ENCODE peak calls at places on chromosome 2, in four cellular contexts. R is mesothelial cell of epicardium, T is SK-MEL-5, J is small intestine. S is an unnamed sample.
A peak's percentile ranks its signal among the peaks of the same experiment; 100 is the strongest.

GRCh38 chr2:46963961-46964673 is 48.5 kb upstream of the MCFD2 start:
- DNase-seq in T (no peak), R (no peak), J (no peak), S (no peak)

GRCh38 chr2:69933839-69934613 is 19.1 kb downstream of the MXD1 start:
- DNase-seq in R (no peak), T (no peak), J (peak; percentile 95), S (no peak)

GRCh38 chr2:143123911-143124310 is 5.3 kb upstream of the ARHGAP15 start:
- DNase-seq in R (no peak), J (no peak), T (no peak), S (no peak)

GRCh38 chr2:218984239-218985020 is 554 bp downstream of the FEV start:
- DNase-seq in T (no peak), J (no peak), R (no peak), S (no peak)

GRCh38 chr2:111200333-111200879 is 79.7 kb downstream of the BCL2L11 start:
- DNase-seq in T (no peak), R (no peak), J (no peak), S (no peak)

GRCh38 chr2:74008761-74009395 is 24.2 kb downstream of the TET3 start:
- DNase-seq in J (no peak), R (no peak), T (no peak), S (peak; percentile 80)

GRCh38 chr2:121326628-121327027 is 41.6 kb upstream of the TFCP2L1 start:
- DNase-seq in J (no peak), T (no peak), R (no peak), S (no peak)

GRCh38 chr2:209368924-209369323 is 54.9 kb upstream of the MAP2 start:
- DNase-seq in R (no peak), T (peak; percentile 35), J (peak; percentile 86), S (no peak)

GRCh38 chr2:160076239-160076638 is 13.8 kb upstream of the PLA2R1 start:
- DNase-seq in R (no peak), T (peak; percentile 7), J (peak; percentile 88), S (no peak)

GRCh38 chr2:154437104-154437503 is 261.4 kb upstream of the KCNJ3 start:
- DNase-seq in J (no peak), T (no peak), R (no peak), S (no peak)

GRCh38 chr2:54597153-54597827 is 126.2 kb upstream of the EML6 start:
- DNase-seq in R (no peak), J (peak; percentile 37), T (no peak), S (peak; percentile 81)

GRCh38 chr2:23791030-23791429 is 135.9 kb downstream of the ATAD2B start:
- DNase-seq in T (no peak), J (no peak), R (no peak), S (no peak)

GRCh38 chr2:240557808-240558207 is at the start of gene ANKMY1:
- DNase-seq in R (peak; percentile 78), J (peak; percentile 69), T (no peak), S (no peak)